ENCODE peak calls at places on chromosomes 7 and 10, in seven cellular contexts. O is hippocampal formation; P is AG08395; N is IMR-90; I is B cell; Y is osteocyte; J is stimulated activated CD4-positive, alpha-beta T cell treated with anti-CD3 and anti-CD28 coated beads, Interleukin-12 subunit alpha, Interleukin-12 subunit beta, amount 100 ng/mL, for 4 hours. M is an unnamed sample.

GRCh38 chr7:11726251-11727155 is 105.5 kb downstream of the THSD7A start:
- DNase-seq in O (no peak), P (peak), N (peak), I (no peak), Y (no peak), J (no peak), M (peak)

GRCh38 chr7:13578294-13578693 is 411.2 kb downstream of the ETV1 start:
- DNase-seq in O (no peak), P (no peak), N (no peak), I (no peak), Y (no peak), J (no peak), M (no peak)

GRCh38 chr10:125083576-125083920 is 76.8 kb downstream of the CTBP2 start:
- DNase-seq in O (no peak), P (peak), N (peak), I (no peak), Y (no peak), J (no peak), M (peak)

GRCh38 chr10:114259825-114260224 is 20.8 kb downstream of the VWA2 start:
- DNase-seq in O (no peak), P (peak), N (peak), I (no peak), Y (no peak), J (no peak), M (no peak)

GRCh38 chr10:124180947-124181549 is 87.7 kb upstream of the CHST15 start:
- DNase-seq in O (no peak), P (no peak), N (no peak), I (no peak), Y (peak), J (no peak), M (peak)

GRCh38 chr10:36183726-36184125 is 541.6 kb upstream of the FZD8 start:
- DNase-seq in O (no peak), P (no peak), N (peak), I (no peak), Y (no peak), J (no peak), M (no peak)

GRCh38 chr10:71312840-71313789 is 5.9 kb upstream of the SLC29A3 start:
- DNase-seq in O (peak), P (peak), N (peak), I (no peak), Y (no peak), J (no peak), M (no peak)

GRCh38 chr10:124252097-124252715 is 158.8 kb upstream of the CHST15 start:
- DNase-seq in O (no peak), P (no peak), N (no peak), I (no peak), Y (peak), J (no peak), M (no peak)

GRCh38 chr7:115005241-115005640 is 83.3 kb downstream of the MDFIC start:
- DNase-seq in O (no peak), P (no peak), N (no peak), I (no peak), Y (no peak), J (no peak), M (peak)

GRCh38 chr7:127476618-127477017 is 84.1 kb upstream of the ZNF800 start:
- DNase-seq in O (no peak), P (no peak), N (no peak), I (no peak), Y (no peak), J (no peak), M (no peak)

GRCh38 chr7:24894670-24895221 is 85.2 kb downstream of the OSBPL3 start:
- DNase-seq in O (no peak), P (no peak), N (no peak), I (no peak), Y (no peak), J (no peak), M (no peak)

GRCh38 chr10:5553400-5554170 is 28.8 kb downstream of the CALML3 start:
- DNase-seq in O (no peak), P (no peak), N (no peak), I (no peak), Y (no peak), J (no peak), M (peak)

GRCh38 chr7:121831320-121831719 is 41.6 kb upstream of the PTPRZ1 start:
- DNase-seq in O (peak), P (no peak), N (no peak), I (no peak), Y (no peak), J (no peak), M (no peak)

GRCh38 chr10:371515-371914 is 236.3 kb downstream of the ZMYND11 start:
- DNase-seq in O (no peak), P (no peak), N (no peak), I (no peak), Y (no peak), J (no peak), M (no peak)

GRCh38 chr10:21807162-21807561 is 196.4 kb downstream of the DNAJC1 start:
- DNase-seq in O (no peak), P (no peak), N (no peak), I (no peak), Y (no peak), J (no peak), M (no peak)

GRCh38 chr10:51312817-51313216 is 238.5 kb downstream of the PRKG1 start:
- DNase-seq in O (no peak), P (no peak), N (no peak), I (no peak), Y (no peak), J (no peak), M (no peak)

GRCh38 chr7:7639421-7639820 is 1.1 kb upstream of the UMAD1 start:
- DNase-seq in O (no peak), P (no peak), N (no peak), I (no peak), Y (no peak), J (no peak), M (no peak)

GRCh38 chr7:14690075-14690474 is 212.5 kb downstream of the DGKB start:
- DNase-seq in O (no peak), P (no peak), N (no peak), I (no peak), Y (no peak), J (no peak), M (no peak)

GRCh38 chr7:65923321-65923720 is 50.4 kb downstream of the VKORC1L1 start:
- DNase-seq in O (no peak), P (no peak), N (no peak), I (no peak), Y (no peak), J (no peak), M (no peak)

GRCh38 chr10:48439581-48440041 is 133.1 kb downstream of the MAPK8 start:
- DNase-seq in O (no peak), P (peak), N (peak), I (no peak), Y (no peak), J (no peak), M (peak)

GRCh38 chr10:11546581-11546980 is 64.9 kb downstream of the USP6NL start:
- DNase-seq in O (no peak), P (peak), N (peak), I (no peak), Y (no peak), J (no peak), M (peak)

GRCh38 chr10:22544325-22545068 is 169.9 kb downstream of the PIP4K2A start:
- DNase-seq in O (no peak), P (no peak), N (no peak), I (no peak), Y (no peak), J (no peak), M (no peak)

GRCh38 chr10:126127630-126128029 is 231.3 kb downstream of the FANK1 start:
- DNase-seq in O (no peak), P (no peak), N (no peak), I (no peak), Y (no peak), J (no peak), M (no peak)

GRCh38 chr7:135757719-135758411 is 9.3 kb upstream of the FAM180A start:
- DNase-seq in O (no peak), P (peak), N (peak), I (no peak), Y (no peak), J (no peak), M (no peak)

GRCh38 chr10:4111593-4111992 is 326.6 kb upstream of the KLF6 start:
- DNase-seq in O (no peak), P (no peak), N (peak), I (no peak), Y (no peak), J (no peak), M (no peak)

GRCh38 chr7:3356173-3356572 is 55.1 kb downstream of the SDK1 start:
- DNase-seq in O (no peak), P (no peak), N (no peak), I (no peak), Y (no peak), J (no peak), M (no peak)

GRCh38 chr7:77797734-77798393 is 370 bp downstream of the TMEM60 start:
- DNase-seq in O (peak), P (peak), N (peak), I (no peak), Y (no peak), J (no peak), M (no peak)

GRCh38 chr7:65980478-65981250 is 1.3 kb downstream of the GUSB start:
- DNase-seq in O (peak), P (no peak), N (no peak), I (peak), Y (no peak), J (peak), M (peak)

GRCh38 chr10:118971876-118972275 is 57.6 kb upstream of the NANOS1 start:
- DNase-seq in O (no peak), P (no peak), N (no peak), I (no peak), Y (no peak), J (no peak), M (no peak)

GRCh38 chr10:56178210-56178609 is 182.8 kb downstream of the ZWINT start:
- DNase-seq in O (no peak), P (no peak), N (no peak), I (no peak), Y (no peak), J (no peak), M (no peak)